ENCODE peak calls at places on chromosomes 7 and 10, in seven cellular contexts. One of them, this sample, is unnamed.

GRCh38 chr7:24283900-24284698 is at the start of gene NPY:
- DNase-seq in spleen: peak
- DNase-seq in tibial artery: no peak
- DNase-seq in lung: no peak
- DNase-seq in endothelial cell: peak
- DNase-seq in GM13977: no peak
- DNase-seq in cardiac fibroblast: no peak
- DNase-seq in this sample: no peak

GRCh38 chr7:115056019-115056418 is 134.1 kb downstream of the MDFIC start:
- DNase-seq in spleen: no peak
- DNase-seq in tibial artery: no peak
- DNase-seq in lung: no peak
- DNase-seq in endothelial cell: no peak
- DNase-seq in GM13977: no peak
- DNase-seq in cardiac fibroblast: no peak
- DNase-seq in this sample: no peak

GRCh38 chr7:1460757-1461639 is 1.7 kb upstream of the MICALL2 start:
- DNase-seq in spleen: peak
- DNase-seq in tibial artery: peak
- DNase-seq in lung: peak
- DNase-seq in endothelial cell: no peak
- DNase-seq in GM13977: peak
- DNase-seq in cardiac fibroblast: peak
- DNase-seq in this sample: no peak

GRCh38 chr10:7408494-7409044 is 2.3 kb downstream of the SFMBT2 start:
- DNase-seq in spleen: peak
- DNase-seq in tibial artery: no peak
- DNase-seq in lung: peak
- DNase-seq in endothelial cell: peak
- DNase-seq in GM13977: peak
- DNase-seq in cardiac fibroblast: no peak
- DNase-seq in this sample: no peak

GRCh38 chr10:78775891-78776290 is 292.9 kb upstream of the ZMIZ1 start:
- DNase-seq in spleen: no peak
- DNase-seq in tibial artery: no peak
- DNase-seq in lung: no peak
- DNase-seq in endothelial cell: no peak
- DNase-seq in GM13977: no peak
- DNase-seq in cardiac fibroblast: no peak
- DNase-seq in this sample: no peak

GRCh38 chr10:123878666-123879311 is 12.8 kb downstream of the CPXM2 start:
- DNase-seq in spleen: no peak
- DNase-seq in tibial artery: no peak
- DNase-seq in lung: no peak
- DNase-seq in endothelial cell: no peak
- DNase-seq in GM13977: no peak
- DNase-seq in cardiac fibroblast: no peak
- DNase-seq in this sample: no peak

GRCh38 chr10:101843032-101843991 is at the start of gene KCNIP2:
- DNase-seq in spleen: peak
- DNase-seq in tibial artery: no peak
- DNase-seq in lung: no peak
- DNase-seq in endothelial cell: peak
- DNase-seq in GM13977: peak
- DNase-seq in cardiac fibroblast: no peak
- DNase-seq in this sample: no peak

GRCh38 chr7:37552021-37552420 is 103.4 kb upstream of the ELMO1 start:
- DNase-seq in spleen: no peak
- DNase-seq in tibial artery: no peak
- DNase-seq in lung: no peak
- DNase-seq in endothelial cell: no peak
- DNase-seq in GM13977: no peak
- DNase-seq in cardiac fibroblast: no peak
- DNase-seq in this sample: no peak

GRCh38 chr10:133091316-133091715 is 3.6 kb downstream of the ADGRA1 start:
- DNase-seq in spleen: no peak
- DNase-seq in tibial artery: no peak
- DNase-seq in lung: no peak
- DNase-seq in endothelial cell: no peak
- DNase-seq in GM13977: no peak
- DNase-seq in cardiac fibroblast: no peak
- DNase-seq in this sample: no peak

GRCh38 chr10:48762104-48763042 is 77.7 kb downstream of the WDFY4 start:
- DNase-seq in spleen: no peak
- DNase-seq in tibial artery: no peak
- DNase-seq in lung: no peak
- DNase-seq in endothelial cell: no peak
- DNase-seq in GM13977: no peak
- DNase-seq in cardiac fibroblast: peak
- DNase-seq in this sample: peak

GRCh38 chr7:151451156-151451555 is 11.2 kb upstream of the CRYGN start:
- DNase-seq in spleen: peak
- DNase-seq in tibial artery: no peak
- DNase-seq in lung: no peak
- DNase-seq in endothelial cell: no peak
- DNase-seq in GM13977: no peak
- DNase-seq in cardiac fibroblast: no peak
- DNase-seq in this sample: no peak

GRCh38 chr10:90318659-90319058 is 539.2 kb downstream of the HTR7 start:
- DNase-seq in spleen: no peak
- DNase-seq in tibial artery: no peak
- DNase-seq in lung: no peak
- DNase-seq in endothelial cell: no peak
- DNase-seq in GM13977: no peak
- DNase-seq in cardiac fibroblast: no peak
- DNase-seq in this sample: no peak

GRCh38 chr7:443279-443833 is 76.3 kb downstream of the PDGFA start:
- DNase-seq in spleen: no peak
- DNase-seq in tibial artery: no peak
- DNase-seq in lung: no peak
- DNase-seq in endothelial cell: no peak
- DNase-seq in GM13977: no peak
- DNase-seq in cardiac fibroblast: no peak
- DNase-seq in this sample: no peak

GRCh38 chr7:92834661-92835139 is 1.7 kb downstream of the CDK6 start:
- DNase-seq in spleen: no peak
- DNase-seq in tibial artery: peak
- DNase-seq in lung: peak
- DNase-seq in endothelial cell: peak
- DNase-seq in GM13977: peak
- DNase-seq in cardiac fibroblast: no peak
- DNase-seq in this sample: no peak

GRCh38 chr10:15201589-15202300 is 33.3 kb upstream of the NMT2 start:
- DNase-seq in spleen: no peak
- DNase-seq in tibial artery: no peak
- DNase-seq in lung: no peak
- DNase-seq in endothelial cell: no peak
- DNase-seq in GM13977: no peak
- DNase-seq in cardiac fibroblast: peak
- DNase-seq in this sample: no peak

GRCh38 chr10:4770766-4771553 is 55.0 kb upstream of the AKR1E2 start:
- DNase-seq in spleen: no peak
- DNase-seq in tibial artery: no peak
- DNase-seq in lung: no peak
- DNase-seq in endothelial cell: no peak
- DNase-seq in GM13977: no peak
- DNase-seq in cardiac fibroblast: peak
- DNase-seq in this sample: no peak

GRCh38 chr7:122136033-122136432 is 8.0 kb downstream of the AASS start:
- DNase-seq in spleen: no peak
- DNase-seq in tibial artery: no peak
- DNase-seq in lung: no peak
- DNase-seq in endothelial cell: no peak
- DNase-seq in GM13977: no peak
- DNase-seq in cardiac fibroblast: peak
- DNase-seq in this sample: no peak

GRCh38 chr10:132143162-132143561 is 43.6 kb upstream of the DPYSL4 start:
- DNase-seq in spleen: no peak
- DNase-seq in tibial artery: no peak
- DNase-seq in lung: no peak
- DNase-seq in endothelial cell: peak
- DNase-seq in GM13977: no peak
- DNase-seq in cardiac fibroblast: peak
- DNase-seq in this sample: no peak

GRCh38 chr10:451021-451471 is 238.4 kb downstream of the DIP2C start:
- DNase-seq in spleen: peak
- DNase-seq in tibial artery: no peak
- DNase-seq in lung: no peak
- DNase-seq in endothelial cell: no peak
- DNase-seq in GM13977: peak
- DNase-seq in cardiac fibroblast: no peak
- DNase-seq in this sample: no peak

GRCh38 chr7:142063551-142064442 is 47.7 kb upstream of the MGAM2 start:
- DNase-seq in spleen: no peak
- DNase-seq in tibial artery: no peak
- DNase-seq in lung: no peak
- DNase-seq in endothelial cell: no peak
- DNase-seq in GM13977: no peak
- DNase-seq in cardiac fibroblast: peak
- DNase-seq in this sample: no peak

GRCh38 chr7:81725496-81726117 is 44.2 kb downstream of the HGF start:
- DNase-seq in spleen: no peak
- DNase-seq in tibial artery: no peak
- DNase-seq in lung: no peak
- DNase-seq in endothelial cell: no peak
- DNase-seq in GM13977: no peak
- DNase-seq in cardiac fibroblast: peak
- DNase-seq in this sample: no peak

GRCh38 chr7:23100697-23101096 is 4.9 kb upstream of the KLHL7 start:
- DNase-seq in spleen: no peak
- DNase-seq in tibial artery: no peak
- DNase-seq in lung: no peak
- DNase-seq in endothelial cell: no peak
- DNase-seq in GM13977: no peak
- DNase-seq in cardiac fibroblast: no peak
- DNase-seq in this sample: no peak

GRCh38 chr10:3668276-3668960 is 116.6 kb downstream of the KLF6 start:
- DNase-seq in spleen: peak
- DNase-seq in tibial artery: peak
- DNase-seq in lung: peak
- DNase-seq in endothelial cell: peak
- DNase-seq in GM13977: no peak
- DNase-seq in cardiac fibroblast: peak
- DNase-seq in this sample: no peak

GRCh38 chr7:140689199-140690152 is 7.0 kb upstream of the NDUFB2 start:
- DNase-seq in spleen: peak
- DNase-seq in tibial artery: no peak
- DNase-seq in lung: no peak
- DNase-seq in endothelial cell: no peak
- DNase-seq in GM13977: no peak
- DNase-seq in cardiac fibroblast: no peak
- DNase-seq in this sample: peak
- TF ChIP-seq CTCF in spleen: no peak
- TF ChIP-seq CTCF in tibial artery: no peak
- TF ChIP-seq CTCF in lung: no peak
- TF ChIP-seq CTCF in endothelial cell: no peak
- TF ChIP-seq CTCF in GM13977: no peak
- TF ChIP-seq CTCF in cardiac fibroblast: no peak
- TF ChIP-seq CTCF in this sample: no peak

DNA sequence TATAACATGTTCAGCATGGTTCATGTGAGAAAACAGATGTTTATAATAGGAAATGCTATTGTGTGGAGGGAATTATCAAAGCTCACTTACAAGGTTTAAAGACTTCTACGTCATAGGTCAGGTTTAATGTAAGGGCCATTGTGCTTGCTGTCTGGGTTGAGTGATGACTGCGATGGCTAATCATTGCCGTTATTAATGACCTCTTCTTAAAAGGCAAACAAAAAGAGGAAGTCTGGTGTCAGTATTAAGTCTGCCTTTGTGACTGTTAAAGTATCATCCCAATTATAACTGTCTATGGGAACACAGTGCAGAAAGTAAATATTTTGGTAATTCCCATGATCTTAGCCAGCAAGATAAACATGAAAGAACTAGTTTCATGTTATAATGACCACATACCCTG is 382.4 kb downstream of the BBS9 start:
- DNase-seq in spleen: no peak
- DNase-seq in tibial artery: no peak
- DNase-seq in lung: no peak
- DNase-seq in endothelial cell: no peak
- DNase-seq in GM13977: no peak
- DNase-seq in cardiac fibroblast: no peak
- DNase-seq in this sample: no peak
- TF ChIP-seq CTCF in spleen: no peak
- TF ChIP-seq CTCF in tibial artery: no peak
- TF ChIP-seq CTCF in lung: no peak
- TF ChIP-seq CTCF in endothelial cell: no peak
- TF ChIP-seq CTCF in GM13977: no peak
- TF ChIP-seq CTCF in cardiac fibroblast: no peak
- TF ChIP-seq CTCF in this sample: no peak

DNA sequence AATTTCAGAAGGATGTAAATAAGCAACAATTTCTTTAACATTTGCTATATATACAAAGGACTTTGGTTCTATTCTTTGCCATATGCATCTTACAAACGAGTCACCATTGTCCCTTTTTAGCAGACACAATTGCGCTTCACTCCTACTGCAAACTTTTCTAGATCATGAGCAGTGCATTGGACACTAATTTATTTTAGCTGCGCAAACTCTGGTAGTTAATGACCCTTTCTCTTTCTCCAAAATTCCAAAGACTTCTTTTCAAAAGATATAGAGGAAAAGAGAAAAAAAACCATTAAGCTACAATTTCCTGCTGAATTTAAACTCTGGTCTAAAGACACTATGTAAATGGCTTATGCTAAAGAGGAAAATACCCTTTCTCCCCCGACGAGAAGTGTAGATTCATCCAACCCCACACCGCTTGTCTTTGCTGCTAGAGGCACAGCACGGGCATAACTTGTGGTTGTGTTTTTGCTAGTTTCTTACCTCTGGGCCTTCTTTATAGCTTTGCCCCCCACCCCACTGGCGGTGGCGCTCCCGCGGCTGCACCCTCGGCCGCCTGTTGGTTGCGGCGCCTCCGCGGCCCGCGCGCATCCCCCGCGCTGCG is 84.0 kb downstream of the SNX10 start:
- DNase-seq in spleen: no peak
- DNase-seq in tibial artery: no peak
- DNase-seq in lung: no peak
- DNase-seq in endothelial cell: no peak
- DNase-seq in GM13977: no peak
- DNase-seq in cardiac fibroblast: no peak
- DNase-seq in this sample: no peak
- TF ChIP-seq CTCF in spleen: no peak
- TF ChIP-seq CTCF in tibial artery: no peak
- TF ChIP-seq CTCF in lung: no peak
- TF ChIP-seq CTCF in endothelial cell: no peak
- TF ChIP-seq CTCF in GM13977: no peak
- TF ChIP-seq CTCF in cardiac fibroblast: no peak
- TF ChIP-seq CTCF in this sample: no peak

DNA sequence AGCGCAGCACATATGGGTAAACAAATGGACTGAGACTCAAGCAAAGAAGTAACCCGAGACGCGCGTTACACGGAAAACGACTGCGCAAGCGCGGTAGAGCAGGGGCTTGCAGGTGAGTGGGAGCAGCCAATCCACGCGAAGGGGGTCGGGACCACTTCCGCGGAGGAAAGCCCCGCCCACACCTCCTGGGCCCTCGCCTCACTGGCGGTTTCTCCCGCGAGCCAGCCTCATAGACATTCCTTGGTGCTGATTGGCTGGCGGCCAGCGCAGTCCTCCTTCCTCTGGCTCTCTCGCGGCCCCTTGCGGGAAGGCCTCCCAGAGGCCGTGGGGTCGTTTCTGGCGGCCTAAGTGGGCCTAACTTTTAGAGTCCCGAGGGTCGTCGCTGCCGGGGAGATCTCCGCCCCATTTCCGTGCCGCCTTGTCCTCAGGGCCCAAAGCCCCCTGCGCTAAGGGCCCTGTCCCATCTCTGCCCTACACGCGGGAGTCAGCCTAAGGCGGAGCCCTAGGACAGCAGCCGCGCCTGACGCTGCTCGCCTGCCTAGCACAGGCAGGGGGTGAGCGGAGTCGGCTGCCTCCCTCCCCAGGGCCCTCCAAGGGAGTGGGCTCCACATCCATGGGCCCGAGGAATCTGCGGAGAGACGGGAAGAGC is 9.1 kb upstream of the FXYD4 start:
- DNase-seq in spleen: peak
- DNase-seq in tibial artery: peak
- DNase-seq in lung: peak
- DNase-seq in endothelial cell: peak
- DNase-seq in GM13977: peak
- DNase-seq in cardiac fibroblast: peak
- DNase-seq in this sample: no peak
- TF ChIP-seq CTCF in spleen: peak
- TF ChIP-seq CTCF in tibial artery: peak
- TF ChIP-seq CTCF in lung: no peak
- TF ChIP-seq CTCF in endothelial cell: no peak
- TF ChIP-seq CTCF in GM13977: peak
- TF ChIP-seq CTCF in cardiac fibroblast: peak
- TF ChIP-seq CTCF in this sample: peak

This sample was measured in osteocyte.